ENCODE peak calls at places on chromosomes 13 and 19, in seven cellular contexts. H is A549; T is activated T-cell treated with anti-CD3 and anti-CD28 coated beads, Interleukin-2, amount 50 U/mL, for 4 hours; N is amygdala; D is nucleus accumbens; Y is breast epithelium; Q is fibroblast of the conjunctiva. P is an unnamed sample.

GRCh38 chr13:55577847-55578210 is 1562.9 kb upstream of the PRR20A start:
- DNase-seq in N (no peak), H (no peak), D (no peak), Q (no peak), Y (no peak), T (no peak), P (no peak)

GRCh38 chr19:29495971-29496441 is 29.8 kb upstream of the VSTM2B start:
- DNase-seq in T (no peak), Q (no peak), H (no peak), D (no peak), N (no peak), Y (no peak), P (no peak)

GRCh38 chr19:54448037-54448773 is 794 bp upstream of the LENG8 start:
- DNase-seq in T (peak), N (no peak), Y (no peak), Q (no peak), H (peak), D (no peak), P (no peak)

GRCh38 chr13:74203576-74203975 is 69.4 kb upstream of the KLF12 start:
- DNase-seq in D (no peak), Y (no peak), N (no peak), T (no peak), H (no peak), Q (peak), P (peak)

GRCh38 chr13:77222000-77222690 is 104.7 kb downstream of the MYCBP2 start:
- DNase-seq in Y (no peak), D (no peak), H (no peak), T (no peak), Q (no peak), N (no peak), P (no peak)

GRCh38 chr19:53034948-53035675 is 9.4 kb upstream of the ERVV-2 start:
- DNase-seq in H (no peak), T (no peak), Y (no peak), D (no peak), N (no peak), Q (no peak), P (no peak)

GRCh38 chr19:42092350-42092749 is 16.4 kb downstream of the ZNF574 start:
- DNase-seq in T (peak), N (no peak), Q (no peak), D (no peak), Y (no peak), H (peak), P (no peak)

GRCh38 chr13:60111726-60112125 is 52.0 kb downstream of the DIAPH3 start:
- DNase-seq in D (no peak), T (no peak), H (no peak), N (no peak), Q (no peak), Y (no peak), P (no peak)

GRCh38 chr13:105573134-105573533 is 962.3 kb downstream of the EFNB2 start:
- DNase-seq in Y (no peak), Q (no peak), H (no peak), N (no peak), D (no peak), T (no peak), P (no peak)

GRCh38 chr19:53818756-53819155 is 5.4 kb downstream of the NLRP12 start:
- DNase-seq in N (no peak), Y (no peak), Q (no peak), H (no peak), T (no peak), D (no peak), P (no peak)

GRCh38 chr13:105825071-105825470 is 710.4 kb downstream of the EFNB2 start:
- DNase-seq in N (no peak), Y (no peak), Q (no peak), D (no peak), H (no peak), T (no peak), P (no peak)

GRCh38 chr13:101474419-101474957 is 22.0 kb downstream of the ITGBL1 start:
- DNase-seq in T (no peak), D (no peak), Q (peak), Y (no peak), H (no peak), N (peak), P (peak)

GRCh38 chr13:84265365-84265764 is 383.1 kb upstream of the SLITRK1 start:
- DNase-seq in Y (no peak), T (no peak), Q (no peak), N (no peak), H (no peak), D (no peak), P (no peak)

GRCh38 chr19:45547965-45548609 is 36.5 kb downstream of the OPA3 start:
- DNase-seq in H (peak), Q (no peak), T (no peak), N (no peak), Y (no peak), D (no peak), P (no peak)

P was measured in AG09319.